ENCODE peak calls at places on chromosome 9, in seven cellular contexts. X, W, N, L, V, I and A are unnamed samples.
A peak's percentile ranks its signal among the peaks of the same experiment; 100 is the strongest.

GRCh38 chr9:138025417-138025816 is 147.8 kb downstream of the CACNA1B start:
- DNase-seq in X (no peak), W (no peak), N (no peak), L (no peak), V (peak; percentile 59), I (no peak), A (no peak)

GRCh38 chr9:130042406-130042930 is 521 bp downstream of the FNBP1 start:
- DNase-seq in X (no peak), W (peak; percentile 26), N (no peak), L (no peak), V (peak; percentile 92), I (no peak), A (no peak)

GRCh38 chr9:116998305-116998704 is 311.2 kb downstream of the TRIM32 start:
- DNase-seq in X (peak; percentile 0), W (no peak), N (no peak), L (peak; percentile 37), V (no peak), I (peak; percentile 34), A (peak; percentile 19)

GRCh38 chr9:6944093-6944551 is 186.3 kb downstream of the KDM4C start:
- DNase-seq in X (peak; percentile 53), W (no peak), N (peak; percentile 71), L (peak; percentile 71), V (no peak), I (no peak), A (no peak)

GRCh38 chr9:34459941-34460340 is 1.3 kb downstream of the DNAI1 start:
- DNase-seq in X (no peak), W (no peak), N (no peak), L (peak; percentile 56), V (no peak), I (no peak), A (no peak)

GRCh38 chr9:5231212-5231611 is at the start of gene INSL4:
- DNase-seq in X (peak; percentile 1), W (no peak), N (peak; percentile 17), L (peak; percentile 93), V (no peak), I (no peak), A (no peak)

GRCh38 chr9:130668196-130668595 is 3.8 kb downstream of the PRDM12 start:
- DNase-seq in X (no peak), W (no peak), N (no peak), L (no peak), V (no peak), I (no peak), A (no peak)

GRCh38 chr9:35757527-35758275 is 3.6 kb upstream of the MSMP start:
- DNase-seq in X (no peak), W (no peak), N (no peak), L (peak; percentile 32), V (no peak), I (peak; percentile 31), A (peak; percentile 41)

GRCh38 chr9:132204883-132205282 is 43.0 kb downstream of the NTNG2 start:
- DNase-seq in X (no peak), W (no peak), N (no peak), L (no peak), V (no peak), I (no peak), A (no peak)

GRCh38 chr9:132199056-132199455 is 37.2 kb downstream of the NTNG2 start:
- DNase-seq in X (no peak), W (no peak), N (no peak), L (peak; percentile 63), V (no peak), I (no peak), A (no peak)

GRCh38 chr9:132201139-132201538 is 39.3 kb downstream of the NTNG2 start:
- DNase-seq in X (no peak), W (no peak), N (no peak), L (no peak), V (no peak), I (no peak), A (no peak)

GRCh38 chr9:132200706-132201105 is 38.8 kb downstream of the NTNG2 start:
- DNase-seq in X (no peak), W (no peak), N (no peak), L (no peak), V (no peak), I (no peak), A (no peak)

DNA sequence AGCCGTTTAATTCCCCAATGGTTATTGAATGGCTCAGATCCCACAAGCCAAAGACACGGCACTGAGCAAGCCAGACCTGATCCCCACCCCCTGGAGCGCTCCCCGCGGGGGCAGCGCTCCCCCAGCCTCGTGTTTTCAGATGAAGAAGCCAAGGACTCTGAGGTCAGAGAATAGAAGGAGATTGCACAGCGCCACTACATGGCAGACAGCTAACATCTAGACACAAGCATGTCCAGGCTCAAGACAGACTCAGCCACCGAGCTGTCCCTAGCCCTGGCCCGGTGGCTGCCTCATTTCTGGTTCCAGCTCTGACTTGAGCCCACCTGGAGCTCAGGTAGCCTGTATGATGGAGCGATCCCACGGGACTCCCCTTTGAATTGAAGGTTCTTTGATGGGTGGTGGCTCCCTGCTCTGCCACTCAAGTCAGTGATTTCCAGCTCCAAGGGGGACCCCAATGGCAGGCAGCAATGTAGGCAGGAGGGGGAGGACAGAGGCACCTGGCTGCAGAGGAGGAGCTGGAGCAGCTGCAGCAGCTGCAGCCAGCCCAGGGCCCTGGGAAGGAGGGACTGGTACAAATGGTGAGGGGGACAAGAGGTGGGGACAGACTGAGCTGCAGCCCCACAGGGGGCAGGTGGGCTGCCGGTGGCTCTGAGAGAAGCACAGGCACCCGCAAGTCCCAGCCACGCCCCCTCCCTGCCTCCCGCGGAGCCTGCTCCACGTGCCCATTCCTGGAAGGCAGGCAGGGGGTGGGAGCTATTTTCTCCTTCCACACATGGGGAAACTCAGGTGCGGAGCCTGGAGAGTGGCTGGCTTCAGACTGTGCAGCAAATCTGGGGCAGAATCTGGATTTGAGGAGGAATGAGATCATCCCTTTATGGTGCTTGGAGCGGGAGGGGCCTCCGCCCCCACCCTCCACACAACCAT is 40.2 kb downstream of the NTNG2 start:
- DNase-seq in X (no peak), W (no peak), N (no peak), L (no peak), V (no peak), I (no peak), A (no peak)
- TF ChIP-seq CTCF in X (no peak), W (no peak), N (no peak), L (no peak), V (no peak), I (no peak), A (no peak)

GRCh38 chr9:127437497-127438264 is 13.5 kb downstream of the ZNF79 start:
- DNase-seq in X (no peak), W (no peak), N (no peak), L (no peak), V (no peak), I (no peak), A (no peak)
- TF ChIP-seq CTCF in X (no peak), W (no peak), N (no peak), L (no peak), V (no peak), I (no peak), A (no peak)

GRCh38 chr9:23492126-23493002 is 333.7 kb downstream of the ELAVL2 start:
- DNase-seq in X (no peak), W (no peak), N (peak; percentile 1), L (peak; percentile 76), V (no peak), I (peak; percentile 18), A (peak; percentile 6)
- TF ChIP-seq CTCF in X (peak; percentile 7), W (peak; percentile 59), N (peak; percentile 57), L (peak; percentile 73), V (peak; percentile 24), I (peak; percentile 58), A (peak; percentile 50)

GRCh38 chr9:135221951-135222631 is 134.6 kb downstream of the OLFM1 start:
- DNase-seq in X (no peak), W (no peak), N (no peak), L (no peak), V (peak; percentile 46), I (no peak), A (no peak)
- TF ChIP-seq CTCF in X (no peak), W (no peak), N (no peak), L (no peak), V (no peak), I (no peak), A (no peak)

GRCh38 chr9:80072406-80072805 is 500.6 kb downstream of the TLE4 start:
- DNase-seq in X (no peak), W (no peak), N (no peak), L (no peak), V (no peak), I (no peak), A (no peak)
- TF ChIP-seq CTCF in X (no peak), W (no peak), N (no peak), L (no peak), V (no peak), I (no peak), A (no peak)

GRCh38 chr9:72871685-72872084 is 81.2 kb downstream of the ALDH1A1 start:
- DNase-seq in X (no peak), W (no peak), N (peak; percentile 12), L (peak; percentile 22), V (no peak), I (no peak), A (no peak)
- TF ChIP-seq CTCF in X (peak; percentile 28), W (peak; percentile 62), N (peak; percentile 89), L (peak; percentile 35), V (peak; percentile 37), I (peak; percentile 33), A (no peak)

GRCh38 chr9:86034863-86035734 is 64.3 kb downstream of the GOLM1 start:
- DNase-seq in X (peak; percentile 20), W (no peak), N (peak; percentile 12), L (peak; percentile 17), V (no peak), I (peak; percentile 57), A (peak; percentile 64)
- TF ChIP-seq CTCF in X (peak; percentile 49), W (peak; percentile 41), N (peak; percentile 76), L (peak; percentile 60), V (peak; percentile 37), I (peak; percentile 56), A (peak; percentile 52)

GRCh38 chr9:128362774-128363173 is 8.4 kb upstream of the URM1 start:
- DNase-seq in X (no peak), W (no peak), N (no peak), L (no peak), V (no peak), I (no peak), A (no peak)

GRCh38 chr9:128361981-128362646 is 9.1 kb upstream of the URM1 start:
- DNase-seq in X (peak; percentile 76), W (peak; percentile 79), N (peak; percentile 77), L (peak; percentile 69), V (peak; percentile 90), I (peak; percentile 85), A (peak; percentile 85)

GRCh38 chr9:128369024-128369706 is 2.0 kb upstream of the URM1 start:
- DNase-seq in X (no peak), W (no peak), N (no peak), L (no peak), V (no peak), I (no peak), A (no peak)

GRCh38 chr9:128361296-128361980 is 9.7 kb upstream of the URM1 start:
- DNase-seq in X (no peak), W (no peak), N (no peak), L (no peak), V (no peak), I (no peak), A (no peak)

GRCh38 chr9:128365525-128365924 is 5.6 kb upstream of the URM1 start:
- DNase-seq in X (no peak), W (no peak), N (no peak), L (no peak), V (no peak), I (no peak), A (no peak)
- TF ChIP-seq CTCF in X (no peak), W (no peak), N (no peak), L (no peak), V (no peak), I (no peak), A (no peak)